ENCODE peak calls at places on chromosomes 2 and 18, in nine cellular contexts. V is cardiac septum; D is KBM-7; P is progenitor cell of endocrine pancreas; O is activated CD4-positive, alpha-beta T cell treated with anti-CD3 and anti-CD28 coated beads for 24 hours; J is stimulated activated CD8-positive, alpha-beta memory T cell treated with anti-CD3 and anti-CD28 coated beads, Interleukin-7, amount 100 ng/mL, for 24 hours; R is glomerular endothelial cell; Q is globus pallidus; W is ecto neural progenitor cell. M is an unnamed sample.

GRCh38 chr18:64333584-64333983 is 184.7 kb upstream of the LINC00305 start:
- DNase-seq in D (no peak), Q (no peak), W (no peak), J (no peak), P (no peak), R (peak), V (no peak), O (no peak), M (no peak)

GRCh38 chr2:103361712-103362111 is 599.9 kb downstream of the TMEM182 start:
- DNase-seq in R (no peak), J (no peak), W (no peak), Q (no peak), P (no peak), D (no peak), O (no peak), V (no peak), M (no peak)

GRCh38 chr18:55100817-55101457 is 141.7 kb upstream of the CCDC68 start:
- DNase-seq in R (no peak), P (no peak), D (no peak), J (no peak), W (no peak), O (no peak), Q (no peak), V (no peak), M (no peak)

GRCh38 chr2:219207884-219208740 is 1.5 kb downstream of the ZFAND2B start:
- DNase-seq in V (no peak), J (no peak), R (no peak), P (no peak), D (no peak), W (no peak), Q (no peak), O (no peak), M (no peak)

GRCh38 chr2:202669841-202670240 is 35.1 kb downstream of the FAM117B start:
- DNase-seq in Q (no peak), O (no peak), V (no peak), J (no peak), R (no peak), W (no peak), P (no peak), D (no peak), M (no peak)

GRCh38 chr2:178756343-178756742 is 50.9 kb downstream of the TTN start:
- DNase-seq in J (no peak), Q (no peak), W (no peak), V (no peak), D (no peak), O (no peak), R (no peak), P (no peak), M (no peak)

GRCh38 chr18:6660334-6660733 is 69.2 kb upstream of the ARHGAP28 start:
- DNase-seq in D (no peak), Q (no peak), R (no peak), J (no peak), V (no peak), W (no peak), O (no peak), P (no peak), M (no peak)

GRCh38 chr2:239917957-239918481 is 107.1 kb downstream of the NDUFA10 start:
- DNase-seq in W (peak), R (no peak), D (no peak), V (peak), P (no peak), Q (no peak), O (no peak), J (no peak), M (no peak)

GRCh38 chr18:48186084-48186798 is 222.9 kb downstream of the ZBTB7C start:
- DNase-seq in V (no peak), W (peak), J (no peak), Q (no peak), P (no peak), R (no peak), O (no peak), D (no peak), M (no peak)

GRCh38 chr2:43105586-43106562 is 120.5 kb downstream of the ZFP36L2 start:
- DNase-seq in O (no peak), P (no peak), V (no peak), R (no peak), W (no peak), Q (no peak), J (no peak), D (peak), M (peak)

GRCh38 chr2:46842876-46843275 is 72.7 kb downstream of the MCFD2 start:
- DNase-seq in J (no peak), Q (no peak), O (no peak), P (no peak), D (no peak), V (no peak), R (no peak), W (no peak), M (no peak)

GRCh38 chr2:62803961-62804360 is 98.4 kb downstream of the EHBP1 start:
- DNase-seq in V (no peak), J (no peak), W (no peak), P (no peak), D (no peak), O (no peak), Q (no peak), R (no peak), M (no peak)

GRCh38 chr2:65129613-65130439 is at the start of gene RAB1A:
- DNase-seq in D (peak), P (peak), Q (peak), O (peak), W (peak), V (peak), J (peak), R (peak), M (peak)

GRCh38 chr2:111668741-111669140 is 215.3 kb downstream of the ANAPC1 start:
- DNase-seq in P (no peak), J (no peak), D (no peak), W (peak), R (no peak), V (no peak), O (no peak), Q (no peak), M (no peak)

GRCh38 chr2:47031909-47032668 is 116.5 kb upstream of the MCFD2 start:
- DNase-seq in Q (no peak), J (no peak), V (no peak), O (no peak), W (no peak), P (no peak), R (no peak), D (no peak), M (no peak)

GRCh38 chr2:238879621-238880377 is 31.9 kb downstream of the TWIST2 start:
- DNase-seq in W (no peak), P (no peak), Q (no peak), V (no peak), D (peak), R (no peak), J (no peak), O (no peak), M (no peak)

GRCh38 chr2:41853427-41854191 is 194.2 kb upstream of the PKDCC start:
- DNase-seq in J (no peak), D (peak), V (no peak), P (peak), Q (peak), R (no peak), O (no peak), W (peak), M (no peak)

GRCh38 chr18:56541790-56542189 is 96.6 kb downstream of the TXNL1 start:
- DNase-seq in O (no peak), V (no peak), R (no peak), Q (no peak), W (no peak), D (peak), J (no peak), P (no peak), M (no peak)

GRCh38 chr18:22169889-22170420 is 566 bp downstream of the GATA6 start:
- DNase-seq in J (no peak), O (no peak), W (no peak), R (no peak), V (peak), Q (no peak), P (no peak), D (no peak), M (no peak)

GRCh38 chr18:11927497-11927896 is 19.4 kb upstream of the MPPE1 start:
- DNase-seq in D (no peak), R (no peak), W (no peak), J (no peak), Q (no peak), O (no peak), V (peak), P (no peak), M (no peak)

GRCh38 chr2:86500325-86500724 is 59.2 kb downstream of the KDM3A start:
- DNase-seq in R (no peak), O (no peak), V (no peak), W (no peak), J (no peak), D (no peak), Q (no peak), P (no peak), M (no peak)